ENCODE peak calls at places on chromosome 1, in ten cellular contexts. One of them, this sample, is unnamed.

GRCh38 chr1:55696181-55696580 is 481.0 kb upstream of the USP24 start:
- DNase-seq in transverse colon: no peak
- DNase-seq in tibial artery: peak; percentile 80
- DNase-seq in GM23248: peak; percentile 97
- DNase-seq in lower lobe of right lung: no peak
- DNase-seq in mesenchymal stem cell: peak; percentile 91
- DNase-seq in cardiac muscle cell: peak; percentile 15
- DNase-seq in OCI-LY7: no peak
- DNase-seq in sigmoid colon: peak; percentile 83
- DNase-seq in testis: no peak
- DNase-seq in this sample: peak; percentile 48

GRCh38 chr1:168483531-168483930 is 60.3 kb downstream of the XCL2 start:
- DNase-seq in GM23248: peak; percentile 87
- DNase-seq in lower lobe of right lung: no peak
- DNase-seq in testis: no peak
- DNase-seq in OCI-LY7: no peak
- DNase-seq in sigmoid colon: no peak
- DNase-seq in cardiac muscle cell: no peak
- DNase-seq in transverse colon: no peak
- DNase-seq in mesenchymal stem cell: peak; percentile 58
- DNase-seq in tibial artery: no peak
- DNase-seq in this sample: no peak

GRCh38 chr1:50175711-50176562 is 67.2 kb downstream of the ELAVL4 start:
- DNase-seq in GM23248: no peak
- DNase-seq in mesenchymal stem cell: no peak
- DNase-seq in lower lobe of right lung: no peak
- DNase-seq in transverse colon: no peak
- DNase-seq in tibial artery: no peak
- DNase-seq in OCI-LY7: no peak
- DNase-seq in sigmoid colon: no peak
- DNase-seq in testis: no peak
- DNase-seq in cardiac muscle cell: no peak
- DNase-seq in this sample: no peak

GRCh38 chr1:209875510-209875909 is 47.7 kb downstream of the UTP25 start:
- DNase-seq in cardiac muscle cell: peak; percentile 44
- DNase-seq in OCI-LY7: no peak
- DNase-seq in lower lobe of right lung: no peak
- DNase-seq in transverse colon: no peak
- DNase-seq in tibial artery: no peak
- DNase-seq in mesenchymal stem cell: peak; percentile 70
- DNase-seq in GM23248: peak; percentile 70
- DNase-seq in sigmoid colon: no peak
- DNase-seq in testis: no peak
- DNase-seq in this sample: no peak

GRCh38 chr1:223720987-223721591 is 8.8 kb downstream of the CAPN2 start:
- DNase-seq in transverse colon: peak; percentile 70
- DNase-seq in sigmoid colon: no peak
- DNase-seq in GM23248: peak; percentile 93
- DNase-seq in mesenchymal stem cell: peak; percentile 95
- DNase-seq in OCI-LY7: no peak
- DNase-seq in tibial artery: no peak
- DNase-seq in cardiac muscle cell: no peak
- DNase-seq in testis: no peak
- DNase-seq in lower lobe of right lung: no peak
- DNase-seq in this sample: no peak

GRCh38 chr1:31880957-31881697 is 57.0 kb downstream of the PTP4A2 start:
- DNase-seq in sigmoid colon: no peak
- DNase-seq in tibial artery: no peak
- DNase-seq in GM23248: peak; percentile 31
- DNase-seq in testis: no peak
- DNase-seq in OCI-LY7: peak; percentile 76
- DNase-seq in mesenchymal stem cell: no peak
- DNase-seq in cardiac muscle cell: no peak
- DNase-seq in lower lobe of right lung: no peak
- DNase-seq in transverse colon: no peak
- DNase-seq in this sample: no peak

GRCh38 chr1:33182452-33182851 is 609 bp upstream of the TRIM62 start:
- DNase-seq in tibial artery: no peak
- DNase-seq in OCI-LY7: no peak
- DNase-seq in GM23248: peak; percentile 47
- DNase-seq in lower lobe of right lung: no peak
- DNase-seq in testis: peak; percentile 63
- DNase-seq in sigmoid colon: peak; percentile 74
- DNase-seq in cardiac muscle cell: peak; percentile 7
- DNase-seq in mesenchymal stem cell: peak; percentile 69
- DNase-seq in transverse colon: no peak
- DNase-seq in this sample: peak; percentile 59

GRCh38 chr1:24021403-24022266 is 41.5 kb upstream of the SRSF10 start:
- DNase-seq in lower lobe of right lung: no peak
- DNase-seq in testis: peak; percentile 60
- DNase-seq in tibial artery: peak; percentile 86
- DNase-seq in sigmoid colon: no peak
- DNase-seq in transverse colon: peak; percentile 46
- DNase-seq in mesenchymal stem cell: no peak
- DNase-seq in OCI-LY7: peak; percentile 46
- DNase-seq in GM23248: peak; percentile 39
- DNase-seq in cardiac muscle cell: no peak
- DNase-seq in this sample: no peak

GRCh38 chr1:172547071-172547470 is 14.1 kb downstream of the SUCO start:
- DNase-seq in tibial artery: no peak
- DNase-seq in testis: no peak
- DNase-seq in OCI-LY7: no peak
- DNase-seq in sigmoid colon: no peak
- DNase-seq in mesenchymal stem cell: peak; percentile 32
- DNase-seq in cardiac muscle cell: no peak
- DNase-seq in lower lobe of right lung: no peak
- DNase-seq in transverse colon: no peak
- DNase-seq in GM23248: no peak
- DNase-seq in this sample: no peak

GRCh38 chr1:31944205-31945089 is 6.3 kb upstream of the PTP4A2 start:
- DNase-seq in GM23248: peak; percentile 97
- DNase-seq in lower lobe of right lung: peak; percentile 95
- DNase-seq in cardiac muscle cell: peak; percentile 93
- DNase-seq in testis: peak; percentile 94
- DNase-seq in transverse colon: peak; percentile 96
- DNase-seq in sigmoid colon: peak; percentile 95
- DNase-seq in mesenchymal stem cell: peak; percentile 95
- DNase-seq in OCI-LY7: peak; percentile 90
- DNase-seq in tibial artery: peak; percentile 94
- DNase-seq in this sample: peak; percentile 98

GRCh38 chr1:119159963-119160362 is 19.5 kb upstream of the WARS2 start:
- DNase-seq in tibial artery: no peak
- DNase-seq in testis: no peak
- DNase-seq in transverse colon: no peak
- DNase-seq in mesenchymal stem cell: no peak
- DNase-seq in lower lobe of right lung: no peak
- DNase-seq in GM23248: peak; percentile 49
- DNase-seq in cardiac muscle cell: no peak
- DNase-seq in OCI-LY7: no peak
- DNase-seq in sigmoid colon: no peak
- DNase-seq in this sample: no peak

DNA sequence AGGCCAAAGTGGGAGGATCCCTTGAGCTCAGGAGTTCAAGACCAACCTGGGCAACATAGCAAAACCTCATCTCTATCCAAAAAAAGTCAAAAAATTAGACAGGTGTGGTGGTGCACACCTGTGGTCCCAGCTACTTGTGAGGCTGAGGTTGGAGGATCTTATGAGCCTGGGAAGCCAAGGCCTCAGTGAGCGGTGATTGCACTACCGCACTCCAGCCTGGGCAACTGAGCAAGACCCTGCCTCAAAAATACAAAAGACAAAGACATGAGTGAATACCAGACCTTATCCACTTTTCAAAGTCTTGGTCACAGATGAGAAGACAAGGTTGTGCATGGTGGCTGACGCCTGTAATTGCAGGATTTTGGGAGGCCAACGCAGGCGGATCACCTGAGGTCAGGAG is 13.2 kb upstream of the MSTO1 start:
- DNase-seq in lower lobe of right lung: no peak
- DNase-seq in cardiac muscle cell: no peak
- DNase-seq in mesenchymal stem cell: no peak
- DNase-seq in OCI-LY7: no peak
- DNase-seq in tibial artery: no peak
- DNase-seq in GM23248: no peak
- DNase-seq in sigmoid colon: no peak
- DNase-seq in transverse colon: no peak
- DNase-seq in testis: no peak
- DNase-seq in this sample: no peak
- H3K4me1 ChIP-seq in lower lobe of right lung: peaks cover 6% of the 10 kb centered on the region
- H3K4me1 ChIP-seq in cardiac muscle cell: peaks cover 12% of the 10 kb centered on the region
- H3K4me1 ChIP-seq in mesenchymal stem cell: peaks cover 1% of the 10 kb centered on the region
- H3K4me1 ChIP-seq in OCI-LY7: peaks cover 11% of the 10 kb centered on the region
- H3K4me1 ChIP-seq in tibial artery: peaks cover 10% of the 10 kb centered on the region
- H3K4me1 ChIP-seq in GM23248: peaks cover 6% of the 10 kb centered on the region
- H3K4me1 ChIP-seq in sigmoid colon: peaks cover 11% of the 10 kb centered on the region
- H3K4me1 ChIP-seq in transverse colon: no peaks in the 10 kb centered on the region
- H3K4me1 ChIP-seq in testis: no peaks in the 10 kb centered on the region
- H3K4me1 ChIP-seq in this sample: no peaks in the 10 kb centered on the region

GRCh38 chr1:198678901-198679329 is 40.1 kb downstream of the PTPRC start:
- DNase-seq in OCI-LY7: peak; percentile 89
- DNase-seq in testis: no peak
- DNase-seq in cardiac muscle cell: no peak
- DNase-seq in lower lobe of right lung: no peak
- DNase-seq in tibial artery: no peak
- DNase-seq in GM23248: no peak
- DNase-seq in transverse colon: peak; percentile 14
- DNase-seq in sigmoid colon: no peak
- DNase-seq in mesenchymal stem cell: no peak
- DNase-seq in this sample: no peak

GRCh38 chr1:198681831-198682756 is 43.3 kb downstream of the PTPRC start:
- DNase-seq in sigmoid colon: peak; percentile 69
- DNase-seq in GM23248: peak; percentile 98
- DNase-seq in testis: peak; percentile 48
- DNase-seq in lower lobe of right lung: peak; percentile 77
- DNase-seq in tibial artery: no peak
- DNase-seq in OCI-LY7: peak; percentile 98
- DNase-seq in cardiac muscle cell: no peak
- DNase-seq in mesenchymal stem cell: peak; percentile 97
- DNase-seq in transverse colon: peak; percentile 74
- DNase-seq in this sample: peak; percentile 64

GRCh38 chr1:198679535-198680173 is 40.8 kb downstream of the PTPRC start:
- DNase-seq in testis: peak; percentile 36
- DNase-seq in cardiac muscle cell: no peak
- DNase-seq in GM23248: no peak
- DNase-seq in sigmoid colon: no peak
- DNase-seq in lower lobe of right lung: peak; percentile 44
- DNase-seq in OCI-LY7: no peak
- DNase-seq in transverse colon: peak; percentile 23
- DNase-seq in tibial artery: no peak
- DNase-seq in mesenchymal stem cell: no peak
- DNase-seq in this sample: peak; percentile 25

GRCh38 chr1:198681247-198681646 is 42.4 kb downstream of the PTPRC start:
- DNase-seq in cardiac muscle cell: no peak
- DNase-seq in tibial artery: no peak
- DNase-seq in mesenchymal stem cell: peak; percentile 63
- DNase-seq in transverse colon: no peak
- DNase-seq in sigmoid colon: no peak
- DNase-seq in lower lobe of right lung: no peak
- DNase-seq in GM23248: no peak
- DNase-seq in OCI-LY7: no peak
- DNase-seq in testis: no peak
- DNase-seq in this sample: no peak

GRCh38 chr1:198680174-198680871 is 41.5 kb downstream of the PTPRC start:
- DNase-seq in GM23248: no peak
- DNase-seq in OCI-LY7: no peak
- DNase-seq in mesenchymal stem cell: no peak
- DNase-seq in lower lobe of right lung: no peak
- DNase-seq in tibial artery: no peak
- DNase-seq in testis: no peak
- DNase-seq in sigmoid colon: no peak
- DNase-seq in cardiac muscle cell: no peak
- DNase-seq in transverse colon: no peak
- DNase-seq in this sample: no peak
- H3K27ac ChIP-seq in GM23248: peak overlapping the region; percentile 94
- H3K27ac ChIP-seq in OCI-LY7: peak overlapping the region; percentile 99
- H3K27ac ChIP-seq in mesenchymal stem cell: no peak overlapping the region
- H3K27ac ChIP-seq in lower lobe of right lung: peak overlapping the region; percentile 65
- H3K27ac ChIP-seq in tibial artery: no peak overlapping the region
- H3K27ac ChIP-seq in testis: no peak overlapping the region
- H3K27ac ChIP-seq in sigmoid colon: no peak overlapping the region
- H3K27ac ChIP-seq in cardiac muscle cell: no peak overlapping the region
- H3K27ac ChIP-seq in transverse colon: peak overlapping the region; percentile 68
- H3K27ac ChIP-seq in this sample: no peak overlapping the region

GRCh38 chr1:155695608-155696007 is 6.7 kb downstream of the DAP3 start:
- DNase-seq in testis: no peak
- DNase-seq in cardiac muscle cell: no peak
- DNase-seq in transverse colon: no peak
- DNase-seq in sigmoid colon: no peak
- DNase-seq in lower lobe of right lung: no peak
- DNase-seq in mesenchymal stem cell: no peak
- DNase-seq in tibial artery: no peak
- DNase-seq in GM23248: no peak
- DNase-seq in OCI-LY7: no peak
- DNase-seq in this sample: no peak

GRCh38 chr1:155691992-155692528 is 3.2 kb downstream of the DAP3 start:
- DNase-seq in sigmoid colon: no peak
- DNase-seq in lower lobe of right lung: no peak
- DNase-seq in GM23248: no peak
- DNase-seq in testis: peak; percentile 61
- DNase-seq in tibial artery: no peak
- DNase-seq in OCI-LY7: no peak
- DNase-seq in transverse colon: no peak
- DNase-seq in mesenchymal stem cell: no peak
- DNase-seq in cardiac muscle cell: peak; percentile 12
- DNase-seq in this sample: no peak

GRCh38 chr1:155695107-155695506 is 6.2 kb downstream of the DAP3 start:
- DNase-seq in sigmoid colon: no peak
- DNase-seq in mesenchymal stem cell: no peak
- DNase-seq in OCI-LY7: no peak
- DNase-seq in tibial artery: no peak
- DNase-seq in testis: no peak
- DNase-seq in cardiac muscle cell: no peak
- DNase-seq in GM23248: no peak
- DNase-seq in transverse colon: no peak
- DNase-seq in lower lobe of right lung: no peak
- DNase-seq in this sample: no peak

GRCh38 chr1:155696524-155696923 is 7.6 kb downstream of the DAP3 start:
- DNase-seq in lower lobe of right lung: no peak
- DNase-seq in testis: no peak
- DNase-seq in sigmoid colon: no peak
- DNase-seq in transverse colon: no peak
- DNase-seq in cardiac muscle cell: no peak
- DNase-seq in tibial artery: no peak
- DNase-seq in mesenchymal stem cell: no peak
- DNase-seq in GM23248: no peak
- DNase-seq in OCI-LY7: no peak
- DNase-seq in this sample: no peak

GRCh38 chr1:155694167-155694566 is 5.3 kb downstream of the DAP3 start:
- DNase-seq in sigmoid colon: no peak
- DNase-seq in OCI-LY7: no peak
- DNase-seq in tibial artery: no peak
- DNase-seq in GM23248: no peak
- DNase-seq in transverse colon: no peak
- DNase-seq in lower lobe of right lung: no peak
- DNase-seq in mesenchymal stem cell: no peak
- DNase-seq in testis: no peak
- DNase-seq in cardiac muscle cell: no peak
- DNase-seq in this sample: no peak
- H3K4me1 ChIP-seq in sigmoid colon: peaks cover 27% of the 10 kb centered on the region
- H3K4me1 ChIP-seq in OCI-LY7: peaks cover 8% of the 10 kb centered on the region
- H3K4me1 ChIP-seq in tibial artery: peaks cover 15% of the 10 kb centered on the region
- H3K4me1 ChIP-seq in GM23248: peaks cover 19% of the 10 kb centered on the region
- H3K4me1 ChIP-seq in transverse colon: peaks cover 9% of the 10 kb centered on the region
- H3K4me1 ChIP-seq in lower lobe of right lung: peaks cover 19% of the 10 kb centered on the region
- H3K4me1 ChIP-seq in mesenchymal stem cell: peaks cover 6% of the 10 kb centered on the region
- H3K4me1 ChIP-seq in testis: peaks cover 22% of the 10 kb centered on the region
- H3K4me1 ChIP-seq in cardiac muscle cell: peaks cover 8% of the 10 kb centered on the region
- H3K4me1 ChIP-seq in this sample: peaks cover 9% of the 10 kb centered on the region

GRCh38 chr1:205296154-205296553 is 25.4 kb downstream of the NUAK2 start:
- DNase-seq in cardiac muscle cell: no peak
- DNase-seq in transverse colon: no peak
- DNase-seq in sigmoid colon: no peak
- DNase-seq in tibial artery: no peak
- DNase-seq in lower lobe of right lung: no peak
- DNase-seq in GM23248: no peak
- DNase-seq in mesenchymal stem cell: no peak
- DNase-seq in OCI-LY7: no peak
- DNase-seq in testis: no peak
- DNase-seq in this sample: no peak
- H3K27ac ChIP-seq in cardiac muscle cell: peak overlapping the region; percentile 12
- H3K27ac ChIP-seq in transverse colon: no peak overlapping the region
- H3K27ac ChIP-seq in sigmoid colon: no peak overlapping the region
- H3K27ac ChIP-seq in tibial artery: no peak overlapping the region
- H3K27ac ChIP-seq in lower lobe of right lung: no peak overlapping the region
- H3K27ac ChIP-seq in GM23248: no peak overlapping the region
- H3K27ac ChIP-seq in mesenchymal stem cell: peak overlapping the region; percentile 1
- H3K27ac ChIP-seq in OCI-LY7: no peak overlapping the region
- H3K27ac ChIP-seq in testis: no peak overlapping the region
- H3K27ac ChIP-seq in this sample: no peak overlapping the region